ENCODE peak calls at places on chromosomes 2 and 18, in seven cellular contexts. Y is uterus; L is heart right ventricle; X is retina; J is stimulated activated CD8-positive, alpha-beta memory T cell treated with anti-CD3 and anti-CD28 coated beads, Interleukin-7, amount 100 ng/mL, for 24 hours; U is naive B cell; N is Daoy. A is an unnamed sample.

GRCh38 chr2:240620859-240621258 is 4.4 kb upstream of the GPR35 start:
- DNase-seq in X (no peak), L (no peak), J (no peak), U (no peak), N (no peak), Y (no peak), A (no peak)

GRCh38 chr2:86256982-86257381 is 57.7 kb downstream of the MRPL35 start:
- DNase-seq in L (no peak), X (no peak), Y (no peak), U (no peak), N (no peak), J (no peak), A (no peak)

GRCh38 chr2:205571300-205571858 is 110.9 kb upstream of the NRP2 start:
- DNase-seq in N (no peak), X (no peak), L (no peak), U (no peak), J (no peak), Y (no peak), A (no peak)

GRCh38 chr2:237600205-237600846 is 9.8 kb upstream of the RAB17 start:
- DNase-seq in N (peak), X (no peak), L (peak), Y (peak), J (no peak), U (no peak), A (peak)

GRCh38 chr18:57436193-57436964 is 1.2 kb downstream of the ONECUT2 start:
- DNase-seq in X (peak), U (no peak), L (no peak), Y (no peak), N (no peak), J (no peak), A (peak)

GRCh38 chr2:204967199-204967995 is 422.1 kb downstream of the PARD3B start:
- DNase-seq in N (no peak), L (no peak), Y (peak), U (no peak), J (no peak), X (peak), A (no peak)

GRCh38 chr2:85907671-85908157 is 18.9 kb upstream of the ST3GAL5 start:
- DNase-seq in X (no peak), N (peak), U (no peak), L (no peak), J (no peak), Y (no peak), A (no peak)

GRCh38 chr2:96113951-96114350 is 2.4 kb downstream of the ADRA2B start:
- DNase-seq in L (no peak), U (no peak), X (no peak), N (no peak), Y (no peak), J (no peak), A (no peak)

GRCh38 chr2:129863350-129863749 is 116.1 kb upstream of the RAB6C start:
- DNase-seq in U (no peak), Y (no peak), J (no peak), X (no peak), N (no peak), L (no peak), A (no peak)

GRCh38 chr2:220664272-220665107 is 907.6 kb downstream of the EPHA4 start:
- DNase-seq in U (no peak), L (no peak), J (no peak), Y (no peak), N (no peak), X (no peak), A (no peak)

GRCh38 chr2:239920616-239921365 is 104.4 kb downstream of the NDUFA10 start:
- DNase-seq in L (no peak), N (no peak), J (no peak), U (no peak), Y (peak), X (no peak), A (no peak)

GRCh38 chr2:174836345-174836999 is 72.2 kb upstream of the CHRNA1 start:
- DNase-seq in X (peak), U (no peak), L (no peak), J (no peak), N (peak), Y (no peak), A (no peak)

GRCh38 chr2:129778608-129778877 is 200.9 kb upstream of the RAB6C start:
- DNase-seq in U (no peak), Y (no peak), N (no peak), X (no peak), J (no peak), L (no peak), A (no peak)

GRCh38 chr2:200901459-200902072 is 12.4 kb downstream of the NIF3L1 start:
- DNase-seq in N (peak), L (peak), J (peak), X (peak), U (peak), Y (peak), A (peak)

GRCh38 chr2:200613692-200614091 is 27.9 kb downstream of the AOX1 start:
- DNase-seq in L (no peak), X (no peak), N (no peak), U (no peak), Y (no peak), J (no peak), A (no peak)

GRCh38 chr18:4987452-4988405 is 209.3 kb downstream of the AKAIN1 start:
- DNase-seq in J (no peak), Y (no peak), L (no peak), U (no peak), N (no peak), X (no peak), A (no peak)

GRCh38 chr2:169229590-169229989 is 132.7 kb downstream of the LRP2 start:
- DNase-seq in U (no peak), J (no peak), L (no peak), Y (no peak), N (no peak), X (no peak), A (no peak)

GRCh38 chr18:32454667-32455066 is 16.0 kb downstream of the GAREM1 start:
- DNase-seq in N (no peak), Y (no peak), J (no peak), U (no peak), L (no peak), X (no peak), A (no peak)

GRCh38 chr2:75489682-75490180 is 71.0 kb downstream of the EVA1A start:
- DNase-seq in L (no peak), N (no peak), Y (no peak), X (no peak), J (no peak), U (no peak), A (no peak)

GRCh38 chr2:9297156-9297555 is 90.5 kb downstream of the ASAP2 start:
- DNase-seq in L (no peak), X (no peak), Y (no peak), J (no peak), U (no peak), N (no peak), A (no peak)